ENCODE peak calls at places on chromosomes 1 and 21, in six cellular contexts. One of them, this sample, is unnamed.

GRCh38 chr21:44849616-44850130 is 23.8 kb downstream of the PTTG1IP start:
- DNase-seq in kidney: no peak
- DNase-seq in fibroblast of pulmonary artery: no peak
- DNase-seq in ovary: no peak
- DNase-seq in tibial artery: no peak
- DNase-seq in sigmoid colon: no peak
- DNase-seq in this sample: no peak

GRCh38 chr1:110746644-110747259 is 72.0 kb upstream of the KCNA3 start:
- DNase-seq in kidney: no peak
- DNase-seq in fibroblast of pulmonary artery: peak
- DNase-seq in ovary: peak
- DNase-seq in tibial artery: no peak
- DNase-seq in sigmoid colon: no peak
- DNase-seq in this sample: no peak

GRCh38 chr1:181206513-181206912 is 118.0 kb downstream of the IER5 start:
- DNase-seq in kidney: no peak
- DNase-seq in fibroblast of pulmonary artery: no peak
- DNase-seq in ovary: no peak
- DNase-seq in tibial artery: no peak
- DNase-seq in sigmoid colon: no peak
- DNase-seq in this sample: no peak

GRCh38 chr1:245812278-245812677 is 657.5 kb downstream of the KIF26B start:
- DNase-seq in kidney: no peak
- DNase-seq in fibroblast of pulmonary artery: no peak
- DNase-seq in ovary: no peak
- DNase-seq in tibial artery: no peak
- DNase-seq in sigmoid colon: no peak
- DNase-seq in this sample: no peak

GRCh38 chr1:246577720-246578106 is 11.5 kb downstream of the CNST start:
- DNase-seq in kidney: no peak
- DNase-seq in fibroblast of pulmonary artery: no peak
- DNase-seq in ovary: no peak
- DNase-seq in tibial artery: no peak
- DNase-seq in sigmoid colon: no peak
- DNase-seq in this sample: no peak

GRCh38 chr1:31681421-31681820 is 22.4 kb downstream of the COL16A1 start:
- DNase-seq in kidney: no peak
- DNase-seq in fibroblast of pulmonary artery: no peak
- DNase-seq in ovary: no peak
- DNase-seq in tibial artery: no peak
- DNase-seq in sigmoid colon: no peak
- DNase-seq in this sample: no peak

GRCh38 chr1:1430114-1430982 is 5.1 kb upstream of the VWA1 start:
- DNase-seq in kidney: peak
- DNase-seq in fibroblast of pulmonary artery: peak
- DNase-seq in ovary: peak
- DNase-seq in tibial artery: peak
- DNase-seq in sigmoid colon: peak
- DNase-seq in this sample: no peak

GRCh38 chr1:53065391-53065790 is 3.4 kb downstream of the PODN start:
- DNase-seq in kidney: no peak
- DNase-seq in fibroblast of pulmonary artery: no peak
- DNase-seq in ovary: peak
- DNase-seq in tibial artery: peak
- DNase-seq in sigmoid colon: peak
- DNase-seq in this sample: no peak

GRCh38 chr1:61081637-61082335 is 575 bp upstream of the NFIA start:
- DNase-seq in kidney: peak
- DNase-seq in fibroblast of pulmonary artery: peak
- DNase-seq in ovary: peak
- DNase-seq in tibial artery: no peak
- DNase-seq in sigmoid colon: peak
- DNase-seq in this sample: no peak

GRCh38 chr1:23619299-23620188 is 60.2 kb upstream of the ID3 start:
- DNase-seq in kidney: peak
- DNase-seq in fibroblast of pulmonary artery: no peak
- DNase-seq in ovary: no peak
- DNase-seq in tibial artery: no peak
- DNase-seq in sigmoid colon: no peak
- DNase-seq in this sample: no peak

GRCh38 chr1:116501870-116502244 is 69.0 kb downstream of the CD58 start:
- DNase-seq in kidney: no peak
- DNase-seq in fibroblast of pulmonary artery: no peak
- DNase-seq in ovary: no peak
- DNase-seq in tibial artery: no peak
- DNase-seq in sigmoid colon: no peak
- DNase-seq in this sample: no peak

GRCh38 chr1:87436534-87436933 is 107.9 kb downstream of the LMO4 start:
- DNase-seq in kidney: peak
- DNase-seq in fibroblast of pulmonary artery: peak
- DNase-seq in ovary: no peak
- DNase-seq in tibial artery: no peak
- DNase-seq in sigmoid colon: no peak
- DNase-seq in this sample: no peak

GRCh38 chr1:185652348-185652747 is 81.8 kb upstream of the HMCN1 start:
- DNase-seq in kidney: no peak
- DNase-seq in fibroblast of pulmonary artery: no peak
- DNase-seq in ovary: no peak
- DNase-seq in tibial artery: no peak
- DNase-seq in sigmoid colon: no peak
- DNase-seq in this sample: no peak

GRCh38 chr21:39483917-39484316 is 32.1 kb downstream of the SH3BGR start:
- DNase-seq in kidney: no peak
- DNase-seq in fibroblast of pulmonary artery: peak
- DNase-seq in ovary: no peak
- DNase-seq in tibial artery: no peak
- DNase-seq in sigmoid colon: no peak
- DNase-seq in this sample: no peak

GRCh38 chr1:41498391-41498790 is 13.9 kb upstream of the EDN2 start:
- DNase-seq in kidney: no peak
- DNase-seq in fibroblast of pulmonary artery: no peak
- DNase-seq in ovary: no peak
- DNase-seq in tibial artery: no peak
- DNase-seq in sigmoid colon: no peak
- DNase-seq in this sample: no peak

GRCh38 chr1:40979241-40980067 is at the start of gene CTPS1:
- DNase-seq in kidney: peak
- DNase-seq in fibroblast of pulmonary artery: peak
- DNase-seq in ovary: peak
- DNase-seq in tibial artery: peak
- DNase-seq in sigmoid colon: peak
- DNase-seq in this sample: peak

GRCh38 chr1:154975409-154976205 is 1.1 kb downstream of the CKS1B start:
- DNase-seq in kidney: peak
- DNase-seq in fibroblast of pulmonary artery: peak
- DNase-seq in ovary: peak
- DNase-seq in tibial artery: no peak
- DNase-seq in sigmoid colon: peak
- DNase-seq in this sample: peak

DNA sequence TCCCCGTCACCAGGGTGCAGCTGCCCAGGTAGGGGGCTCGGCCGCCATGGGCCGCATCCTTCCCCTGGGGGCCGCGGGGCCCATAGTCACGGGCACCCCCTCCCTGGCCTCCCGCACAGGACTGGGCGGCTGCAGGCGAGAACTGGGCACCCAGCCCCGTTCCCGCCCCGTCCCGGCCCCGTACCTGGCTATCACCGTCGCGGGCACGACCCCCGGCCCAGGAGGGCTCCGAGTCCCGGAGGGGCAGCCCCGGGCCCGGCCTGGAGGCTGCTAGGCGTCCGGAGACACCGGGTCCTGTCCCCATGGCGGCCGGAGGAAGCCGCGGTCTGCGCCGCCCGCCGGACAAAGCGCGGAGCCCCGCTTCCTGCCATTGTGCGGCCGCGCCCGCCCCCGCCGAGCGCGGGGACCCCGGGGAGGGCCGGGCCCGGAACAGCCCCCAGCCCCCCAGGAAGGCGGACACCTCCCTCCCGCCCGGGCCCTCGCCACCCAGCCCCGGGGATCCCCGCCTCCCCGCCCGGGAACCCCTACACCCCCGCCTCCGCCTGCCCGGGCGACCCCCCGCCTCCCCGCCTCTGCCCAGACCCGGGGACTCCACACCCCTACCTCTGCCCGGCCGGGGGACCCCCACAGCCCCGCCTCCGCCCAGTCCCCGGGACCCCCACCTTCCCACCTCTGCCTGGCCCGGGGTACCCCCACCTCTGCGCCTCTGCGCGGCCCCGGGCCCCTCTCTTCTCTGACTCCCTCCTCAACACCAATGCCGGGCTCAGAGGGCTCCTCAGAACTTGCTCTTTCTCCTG is 6.1 kb downstream of the PLEKHG5 start:
- DNase-seq in kidney: no peak
- DNase-seq in fibroblast of pulmonary artery: no peak
- DNase-seq in ovary: no peak
- DNase-seq in tibial artery: no peak
- DNase-seq in sigmoid colon: no peak
- DNase-seq in this sample: no peak
- TF ChIP-seq CTCF in kidney: no peak
- TF ChIP-seq CTCF in fibroblast of pulmonary artery: no peak
- TF ChIP-seq CTCF in ovary: no peak
- TF ChIP-seq CTCF in tibial artery: no peak
- TF ChIP-seq CTCF in sigmoid colon: no peak
- TF ChIP-seq CTCF in this sample: no peak

DNA sequence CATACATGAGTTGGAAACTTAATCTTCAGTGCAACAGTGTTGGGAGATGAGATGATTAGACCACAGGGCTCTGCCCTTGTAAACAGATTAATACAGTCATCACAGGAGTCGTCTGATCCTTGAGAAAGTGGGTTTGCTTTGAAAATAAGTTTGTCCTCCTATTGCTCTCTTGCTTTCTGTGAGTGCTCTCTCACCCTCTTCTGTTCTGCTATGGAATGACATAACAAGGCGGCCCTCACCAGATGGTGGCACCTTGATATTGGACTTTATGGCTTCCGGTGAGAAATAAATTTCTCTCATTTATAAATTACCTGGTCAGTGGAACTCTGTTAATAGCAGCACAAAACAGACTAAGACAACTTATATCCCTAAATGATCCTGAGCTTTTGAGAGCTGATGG is 353.6 kb downstream of the BRINP3 start:
- DNase-seq in kidney: no peak
- DNase-seq in fibroblast of pulmonary artery: no peak
- DNase-seq in ovary: no peak
- DNase-seq in tibial artery: no peak
- DNase-seq in sigmoid colon: no peak
- DNase-seq in this sample: no peak
- TF ChIP-seq CTCF in kidney: no peak
- TF ChIP-seq CTCF in fibroblast of pulmonary artery: no peak
- TF ChIP-seq CTCF in ovary: no peak
- TF ChIP-seq CTCF in tibial artery: no peak
- TF ChIP-seq CTCF in sigmoid colon: no peak
- TF ChIP-seq CTCF in this sample: no peak

GRCh38 chr1:48448932-48449331 is 23.1 kb downstream of the SPATA6 start:
- DNase-seq in kidney: no peak
- DNase-seq in fibroblast of pulmonary artery: no peak
- DNase-seq in ovary: no peak
- DNase-seq in tibial artery: no peak
- DNase-seq in sigmoid colon: no peak
- DNase-seq in this sample: no peak

GRCh38 chr1:48450505-48450904 is 21.5 kb downstream of the SPATA6 start:
- DNase-seq in kidney: no peak
- DNase-seq in fibroblast of pulmonary artery: peak
- DNase-seq in ovary: no peak
- DNase-seq in tibial artery: no peak
- DNase-seq in sigmoid colon: no peak
- DNase-seq in this sample: no peak
- TF ChIP-seq CTCF in kidney: no peak
- TF ChIP-seq CTCF in fibroblast of pulmonary artery: peak
- TF ChIP-seq CTCF in ovary: no peak
- TF ChIP-seq CTCF in tibial artery: no peak
- TF ChIP-seq CTCF in sigmoid colon: no peak
- TF ChIP-seq CTCF in this sample: no peak

GRCh38 chr1:196355206-196355786 is 252.9 kb downstream of the KCNT2 start:
- DNase-seq in kidney: no peak
- DNase-seq in fibroblast of pulmonary artery: peak
- DNase-seq in ovary: no peak
- DNase-seq in tibial artery: no peak
- DNase-seq in sigmoid colon: no peak
- DNase-seq in this sample: no peak
- TF ChIP-seq CTCF in kidney: peak
- TF ChIP-seq CTCF in fibroblast of pulmonary artery: peak
- TF ChIP-seq CTCF in ovary: peak
- TF ChIP-seq CTCF in tibial artery: peak
- TF ChIP-seq CTCF in sigmoid colon: peak
- TF ChIP-seq CTCF in this sample: no peak

GRCh38 chr1:44037154-44037553 is 5.9 kb upstream of the SLC6A9 start:
- DNase-seq in kidney: no peak
- DNase-seq in fibroblast of pulmonary artery: no peak
- DNase-seq in ovary: no peak
- DNase-seq in tibial artery: no peak
- DNase-seq in sigmoid colon: peak
- DNase-seq in this sample: no peak

GRCh38 chr1:44036409-44037111 is 5.3 kb upstream of the SLC6A9 start:
- DNase-seq in kidney: no peak
- DNase-seq in fibroblast of pulmonary artery: peak
- DNase-seq in ovary: no peak
- DNase-seq in tibial artery: peak
- DNase-seq in sigmoid colon: peak
- DNase-seq in this sample: no peak

GRCh38 chr1:44034976-44035716 is 3.9 kb upstream of the SLC6A9 start:
- DNase-seq in kidney: no peak
- DNase-seq in fibroblast of pulmonary artery: no peak
- DNase-seq in ovary: no peak
- DNase-seq in tibial artery: no peak
- DNase-seq in sigmoid colon: no peak
- DNase-seq in this sample: no peak

GRCh38 chr1:44034423-44034822 is 3.2 kb upstream of the SLC6A9 start:
- DNase-seq in kidney: no peak
- DNase-seq in fibroblast of pulmonary artery: no peak
- DNase-seq in ovary: no peak
- DNase-seq in tibial artery: no peak
- DNase-seq in sigmoid colon: no peak
- DNase-seq in this sample: no peak

GRCh38 chr1:44035726-44036408 is 4.6 kb upstream of the SLC6A9 start:
- DNase-seq in kidney: peak
- DNase-seq in fibroblast of pulmonary artery: peak
- DNase-seq in ovary: peak
- DNase-seq in tibial artery: no peak
- DNase-seq in sigmoid colon: peak
- DNase-seq in this sample: no peak
- TF ChIP-seq CTCF in kidney: no peak
- TF ChIP-seq CTCF in fibroblast of pulmonary artery: peak
- TF ChIP-seq CTCF in ovary: no peak
- TF ChIP-seq CTCF in tibial artery: no peak
- TF ChIP-seq CTCF in sigmoid colon: no peak
- TF ChIP-seq CTCF in this sample: no peak